ENCODE peak calls at places on chromosome 7, in four cellular contexts. M is HCT116, H is MM.1S, B is Caco-2. E is an unnamed sample.

GRCh38 chr7:23710000-23710399 is at the start of gene STK31:
- DNase-seq in M (no peak), H (no peak), B (peak; percentile 98), E (no peak)

GRCh38 chr7:124113040-124113439 is 80.2 kb upstream of the TMEM229A start:
- DNase-seq in M (no peak), H (peak; percentile 5), B (no peak), E (no peak)

GRCh38 chr7:913736-914520 is 37.6 kb downstream of the GET4 start:
- DNase-seq in M (no peak), H (no peak), B (no peak), E (no peak)

GRCh38 chr7:100949931-100950443 is 653 bp downstream of the MUC3A start:
- DNase-seq in M (no peak), H (no peak), B (no peak), E (no peak)

GRCh38 chr7:55484834-55485233 is 87.5 kb downstream of the VOPP1 start:
- DNase-seq in M (no peak), H (no peak), B (no peak), E (no peak)

GRCh38 chr7:110084177-110084807 is 1006.6 kb upstream of the LRRN3 start:
- DNase-seq in M (no peak), H (no peak), B (no peak), E (no peak)

GRCh38 chr7:142301923-142302550 is 44.2 kb upstream of the PRSS58 start:
- DNase-seq in M (peak; percentile 22), H (peak; percentile 71), B (peak; percentile 18), E (no peak)

GRCh38 chr7:88500146-88500545 is 193.5 kb upstream of the STEAP4 start:
- DNase-seq in M (no peak), H (no peak), B (no peak), E (no peak)

GRCh38 chr7:151727579-151728285 is 149.2 kb downstream of the PRKAG2 start:
- DNase-seq in M (peak; percentile 91), H (no peak), B (peak; percentile 64), E (no peak)

GRCh38 chr7:116776610-116777289 is 85.6 kb upstream of the CAPZA2 start:
- DNase-seq in M (peak; percentile 97), H (no peak), B (no peak), E (no peak)

GRCh38 chr7:25312968-25313367 is 84.7 kb upstream of the NPVF start:
- DNase-seq in M (no peak), H (no peak), B (no peak), E (no peak)

GRCh38 chr7:158829021-158829341 is 328 bp downstream of the ESYT2 start:
- DNase-seq in M (no peak), H (peak; percentile 92), B (peak; percentile 72), E (peak; percentile 43)

GRCh38 chr7:30984359-30985107 is 20.8 kb downstream of the GHRHR start:
- DNase-seq in M (peak; percentile 34), H (no peak), B (no peak), E (no peak)

GRCh38 chr7:40922316-40922670 is 780.6 kb downstream of the INHBA start:
- DNase-seq in M (no peak), H (no peak), B (no peak), E (no peak)

GRCh38 chr7:55120501-55121198 is 101.8 kb downstream of the EGFR start:
- DNase-seq in M (no peak), H (no peak), B (peak; percentile 55), E (no peak)

GRCh38 chr7:4738711-4739527 is 36.5 kb upstream of the AP5Z1 start:
- DNase-seq in M (peak; percentile 73), H (peak; percentile 29), B (peak; percentile 71), E (no peak)

GRCh38 chr7:152588350-152588749 is 87.6 kb downstream of the XRCC2 start:
- DNase-seq in M (no peak), H (no peak), B (peak; percentile 71), E (no peak)

GRCh38 chr7:73556208-73557107 is 1.0 kb downstream of the BCL7B start:
- DNase-seq in M (no peak), H (no peak), B (no peak), E (no peak)

GRCh38 chr7:86898171-86898570 is 161.3 kb downstream of the ELAPOR2 start:
- DNase-seq in M (no peak), H (no peak), B (no peak), E (no peak)

GRCh38 chr7:44388089-44388970 is 62.9 kb upstream of the CAMK2B start:
- DNase-seq in M (no peak), H (no peak), B (no peak), E (no peak)

GRCh38 chr7:159119851-159120539 is 24.7 kb downstream of the VIPR2 start:
- DNase-seq in M (no peak), H (no peak), B (no peak), E (no peak)

GRCh38 chr7:29285451-29285807 is 90.9 kb downstream of the CHN2 start:
- DNase-seq in M (peak; percentile 62), H (no peak), B (no peak), E (no peak)

GRCh38 chr7:131071786-131072504 is 255.7 kb upstream of the MKLN1 start:
- DNase-seq in M (no peak), H (peak; percentile 48), B (no peak), E (no peak)

GRCh38 chr7:20331231-20331880 is 656 bp downstream of the ITGB8 start:
- DNase-seq in M (no peak), H (peak; percentile 70), B (peak; percentile 58), E (no peak)

GRCh38 chr7:141654551-141654950 is 47.4 kb downstream of the DENND11 start:
- DNase-seq in M (peak; percentile 41), H (peak; percentile 69), B (peak; percentile 77), E (peak; percentile 51)

GRCh38 chr7:36677769-36678435 is 46.4 kb downstream of the AOAH start:
- DNase-seq in M (no peak), H (no peak), B (no peak), E (no peak)

GRCh38 chr7:35720849-35721248 is 25.9 kb upstream of the HERPUD2 start:
- DNase-seq in M (no peak), H (no peak), B (no peak), E (no peak)

GRCh38 chr7:135697276-135698049 is 30.5 kb downstream of the SLC13A4 start:
- DNase-seq in M (no peak), H (no peak), B (no peak), E (no peak)

GRCh38 chr7:95636140-95636539 is 39.8 kb upstream of the PDK4 start:
- DNase-seq in M (peak; percentile 28), H (no peak), B (no peak), E (no peak)

GRCh38 chr7:29826530-29826822 is 20.2 kb downstream of the WIPF3 start:
- DNase-seq in M (no peak), H (no peak), B (no peak), E (no peak)

DNA sequence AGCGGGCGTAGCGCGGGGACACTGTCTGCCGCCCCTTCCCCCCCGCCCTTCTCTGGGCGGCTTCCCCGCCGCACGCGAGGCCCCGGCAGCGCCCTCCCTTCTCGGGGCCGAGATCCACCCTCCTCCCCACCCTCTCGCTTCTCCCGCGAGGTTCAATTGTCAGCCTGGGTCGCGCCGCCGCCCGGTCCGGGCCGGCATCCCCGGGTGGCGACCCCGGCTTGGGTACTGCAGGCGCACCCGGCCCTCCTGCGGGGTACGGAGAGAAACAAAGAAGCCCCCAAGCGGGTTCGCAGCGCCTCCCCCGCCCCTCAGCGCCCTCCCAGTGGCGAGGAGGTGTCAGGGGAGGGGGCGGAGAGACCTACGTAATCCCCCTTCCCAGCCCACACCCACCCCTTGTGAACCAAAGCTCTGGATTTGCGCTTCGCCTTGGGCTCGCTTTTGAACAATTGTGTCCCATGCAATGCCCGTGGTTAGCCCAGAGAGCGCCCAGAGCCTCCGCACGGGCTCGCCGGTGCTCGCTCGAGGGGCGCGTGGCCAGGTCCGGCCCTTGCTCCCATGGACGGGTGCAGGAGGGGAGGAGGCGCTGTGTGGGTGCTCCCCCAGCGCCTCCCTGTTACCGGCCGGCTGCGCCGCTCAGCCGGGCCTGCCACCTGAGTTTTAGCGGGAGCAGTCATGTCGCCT is 634 bp downstream of the HECW1 start:
- DNase-seq in M (no peak), H (no peak), B (no peak), E (peak; percentile 8)
- H3K4me3 ChIP-seq in M (no peak overlapping the region), H (peak overlapping the region; percentile 45), B (no peak overlapping the region), E (peak overlapping the region; percentile 30)

GRCh38 chr7:114937422-114937821 is 15.5 kb downstream of the MDFIC start:
- DNase-seq in M (no peak), H (no peak), B (no peak), E (no peak)

GRCh38 chr7:114941692-114942091 is 19.8 kb downstream of the MDFIC start:
- DNase-seq in M (no peak), H (no peak), B (no peak), E (no peak)

GRCh38 chr7:114938785-114939184 is 16.9 kb downstream of the MDFIC start:
- DNase-seq in M (no peak), H (no peak), B (no peak), E (no peak)

GRCh38 chr7:114942443-114943175 is 20.7 kb downstream of the MDFIC start:
- DNase-seq in M (no peak), H (no peak), B (no peak), E (no peak)

GRCh38 chr7:114939484-114940097 is 17.7 kb downstream of the MDFIC start:
- DNase-seq in M (no peak), H (no peak), B (no peak), E (peak; percentile 6)
- TF ChIP-seq CTCF in M (no peak), H (peak; percentile 17), B (peak; percentile 41), E (peak; percentile 71)

DNA sequence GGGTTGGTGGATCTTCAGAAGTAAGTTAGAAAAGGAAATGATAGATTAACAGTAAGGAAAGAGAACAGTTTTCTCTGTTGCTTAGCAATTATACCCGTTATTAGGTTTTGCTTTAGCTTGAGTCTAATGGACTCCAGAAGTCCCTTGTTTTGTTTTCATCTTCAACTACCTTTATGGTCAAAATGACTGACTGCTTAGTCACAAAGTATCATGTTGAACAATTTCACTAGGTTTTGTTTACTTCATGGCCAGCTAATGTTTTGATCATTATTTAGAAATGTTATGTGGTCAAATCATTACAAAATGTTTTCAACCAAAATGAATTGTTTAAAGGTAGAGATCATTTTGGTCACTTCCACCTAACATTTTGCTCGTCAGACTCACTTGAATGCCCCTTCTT is 1.9 kb downstream of the UBN2 start:
- DNase-seq in M (no peak), H (no peak), B (no peak), E (no peak)
- H3K4me3 ChIP-seq in M (no peak overlapping the region), H (peak overlapping the region; percentile 74), B (peak overlapping the region; percentile 100), E (peak overlapping the region; percentile 82)

GRCh38 chr7:65820287-65820950 is 52.5 kb upstream of the VKORC1L1 start:
- DNase-seq in M (no peak), H (no peak), B (peak; percentile 9), E (no peak)
- TF ChIP-seq CTCF in M (no peak), H (no peak), B (no peak), E (no peak)

DNA sequence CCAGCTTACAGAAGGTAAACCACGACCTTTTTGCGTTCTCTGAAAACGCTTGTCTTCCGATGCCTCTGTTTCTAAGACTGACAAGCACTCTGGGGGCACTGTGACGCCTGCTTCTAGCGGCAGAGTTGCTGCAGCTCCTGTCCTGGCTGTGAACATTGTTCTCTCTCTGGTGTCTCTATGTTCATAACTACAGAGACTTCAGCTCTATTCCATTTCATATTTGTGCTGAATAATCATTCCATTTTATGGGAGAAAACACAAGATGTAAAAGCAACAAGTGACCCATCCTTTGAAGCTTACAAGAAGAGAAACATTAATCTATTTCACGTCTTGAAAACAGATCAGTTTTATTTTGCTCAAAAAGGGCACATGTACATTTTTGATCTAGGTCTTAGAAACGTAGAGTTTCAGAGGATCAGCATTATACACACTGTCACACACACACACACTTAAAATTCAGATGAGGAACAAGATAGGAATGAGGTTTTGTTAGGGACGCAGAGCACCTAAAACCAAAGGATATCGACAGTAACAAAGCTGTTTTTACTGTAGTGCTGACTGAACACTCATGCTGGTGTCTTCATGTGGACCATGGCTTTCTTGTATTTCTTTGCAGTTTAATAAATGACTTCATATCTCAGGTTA is 3.0 kb downstream of the IKZF1 start:
- DNase-seq in M (no peak), H (peak; percentile 85), B (no peak), E (no peak)
- H3K4me3 ChIP-seq in M (no peak overlapping the region), H (peak overlapping the region; percentile 88), B (no peak overlapping the region), E (no peak overlapping the region)

GRCh38 chr7:149872419-149873073 is 1.2 kb upstream of the ATP6V0E2 start:
- DNase-seq in M (no peak), H (no peak), B (peak; percentile 82), E (peak; percentile 51)
- TF ChIP-seq CTCF in M (no peak), H (no peak), B (peak; percentile 26), E (peak; percentile 20)

E was measured in LNCaP clone FGC.